ENCODE peak calls at places on chromosomes 13 and 19, in ten cellular contexts. X, S, B, V, H, P, M, I, G and F are unnamed samples. For H3K4me1, the result is how much of the 10 kb centered on the place peaks cover.

GRCh38 chr13:104565888-104566287 is 1499.7 kb upstream of the SLC10A2 start:
- DNase-seq in G (no peak), M (no peak), H (no peak), V (no peak), P (no peak), X (no peak), B (no peak), S (no peak), I (no peak), F (no peak)

GRCh38 chr13:64758520-64758919 is 2471.6 kb downstream of the PCDH9 start:
- DNase-seq in H (no peak), M (peak), X (no peak), I (peak), G (peak), B (no peak), V (no peak), S (no peak), P (no peak), F (no peak)

GRCh38 chr13:86174632-86175031 is 375.4 kb upstream of the SLITRK6 start:
- DNase-seq in S (no peak), P (peak), V (no peak), G (no peak), M (peak), X (peak), H (no peak), I (peak), B (no peak), F (no peak)

GRCh38 chr19:15173746-15174404 is 26.9 kb downstream of the NOTCH3 start:
- DNase-seq in S (no peak), X (peak), B (no peak), I (peak), M (peak), V (no peak), G (no peak), H (no peak), P (peak), F (peak)

GRCh38 chr13:27359203-27359821 is 65.1 kb upstream of the GTF3A start:
- DNase-seq in X (peak), G (peak), V (peak), P (peak), H (peak), I (peak), M (peak), S (peak), B (peak), F (peak)

GRCh38 chr13:112136095-112136494 is 69.1 kb downstream of the SOX1 start:
- DNase-seq in P (no peak), V (no peak), H (no peak), B (no peak), M (no peak), S (no peak), G (no peak), X (no peak), I (no peak), F (no peak)

GRCh38 chr13:95296326-95296939 is 4.8 kb downstream of the ABCC4 start:
- DNase-seq in B (peak), H (no peak), I (peak), S (peak), P (peak), G (peak), X (no peak), V (no peak), M (peak), F (peak)

GRCh38 chr19:46716013-46716671 is 772 bp downstream of the PRKD2 start:
- DNase-seq in M (peak), G (peak), P (no peak), X (no peak), B (peak), V (no peak), H (peak), S (no peak), I (peak), F (peak)

GRCh38 chr19:51398096-51398704 is 7.8 kb upstream of the C19orf84 start:
- DNase-seq in X (peak), G (peak), B (peak), S (peak), M (peak), H (no peak), V (no peak), P (peak), I (peak), F (peak)

GRCh38 chr13:27621116-27621365 is 651 bp upstream of the POLR1D start:
- DNase-seq in H (no peak), B (no peak), V (no peak), G (no peak), M (no peak), P (no peak), I (no peak), X (no peak), S (peak), F (no peak)

GRCh38 chr19:11662278-11662677 is 65.0 kb downstream of the ZNF627 start:
- DNase-seq in P (no peak), H (no peak), X (no peak), V (no peak), M (no peak), I (peak), S (no peak), B (no peak), G (no peak), F (no peak)

GRCh38 chr19:49767380-49767779 is 579 bp downstream of the AP2A1 start:
- DNase-seq in X (no peak), I (peak), H (no peak), B (no peak), M (peak), S (peak), G (peak), V (no peak), P (no peak), F (peak)

GRCh38 chr13:40472427-40473220 is 193.8 kb downstream of the FOXO1 start:
- DNase-seq in G (no peak), B (no peak), P (no peak), I (no peak), V (no peak), H (no peak), M (no peak), S (no peak), X (no peak), F (no peak)

GRCh38 chr13:43129511-43130130 is 106.2 kb downstream of the DNAJC15 start:
- DNase-seq in P (no peak), S (no peak), M (no peak), X (no peak), H (no peak), V (no peak), I (no peak), G (no peak), B (no peak), F (no peak)

GRCh38 chr19:51421229-51422052 is 4.0 kb upstream of the SIGLEC10 start:
- DNase-seq in V (no peak), H (no peak), I (peak), B (no peak), M (peak), S (no peak), P (no peak), X (no peak), G (peak), F (no peak)

GRCh38 chr13:52127783-52128702 is 830 bp downstream of the NEK5 start:
- DNase-seq in V (peak), H (peak), P (peak), B (peak), M (peak), X (peak), G (peak), I (peak), S (peak), F (peak)

GRCh38 chr13:45850020-45850613 is 1.4 kb downstream of the SIAH3 start:
- DNase-seq in I (peak), X (no peak), V (no peak), S (no peak), B (no peak), G (peak), M (peak), H (no peak), P (no peak), F (no peak)

GRCh38 chr13:45863716-45864590 is 12.4 kb upstream of the SIAH3 start:
- DNase-seq in B (no peak), V (no peak), H (no peak), S (no peak), M (peak), P (no peak), G (peak), X (no peak), I (peak), F (no peak)

GRCh38 chr13:30113983-30114491 is 193.3 kb downstream of the KATNAL1 start:
- DNase-seq in G (peak), P (no peak), S (no peak), X (no peak), H (no peak), B (no peak), M (peak), I (peak), V (no peak), F (no peak)

GRCh38 chr19:43467730-43468129 is 2.3 kb upstream of the LYPD3 start:
- DNase-seq in P (peak), X (peak), S (peak), I (no peak), V (no peak), M (no peak), H (peak), B (no peak), G (no peak), F (peak)

GRCh38 chr19:10230155-10230903 is 802 bp downstream of the S1PR2 start:
- DNase-seq in H (peak), I (peak), P (no peak), S (no peak), X (peak), V (peak), B (no peak), G (peak), M (peak), F (peak)

GRCh38 chr13:59112375-59112774 is 1051.4 kb downstream of the DIAPH3 start:
- DNase-seq in S (peak), B (no peak), P (peak), I (no peak), H (no peak), M (peak), X (peak), G (peak), V (no peak), F (peak)

GRCh38 chr19:42132030-42132628 is at the start of gene POU2F2:
- DNase-seq in S (no peak), X (no peak), B (no peak), M (peak), V (no peak), H (no peak), P (no peak), I (peak), G (peak), F (peak)

GRCh38 chr13:27918041-27918917 is 1.5 kb upstream of the PDX1 start:
- DNase-seq in H (no peak), X (no peak), G (peak), V (peak), B (no peak), P (no peak), M (no peak), I (peak), S (no peak), F (peak)

GRCh38 chr13:97241761-97242160 is 19.6 kb downstream of the MBNL2 start:
- DNase-seq in X (no peak), I (no peak), V (no peak), S (peak), B (no peak), P (no peak), G (no peak), H (no peak), M (no peak), F (no peak)
- H3K4me1 ChIP-seq in X (under half), I (under half), V (under half), S (half or more), B (half or more), P (under half), G (under half), H (under half), M (under half), F (under half)

GRCh38 chr19:33404916-33405315 is 31.4 kb downstream of the CEBPG start:
- DNase-seq in S (no peak), M (no peak), V (no peak), X (no peak), G (no peak), B (no peak), H (no peak), I (no peak), P (no peak), F (peak)
- H3K4me2 ChIP-seq in S (no peak), M (no peak), V (no peak), X (no peak), G (no peak), B (no peak), H (no peak), I (no peak), P (no peak), F (no peak)

DNA sequence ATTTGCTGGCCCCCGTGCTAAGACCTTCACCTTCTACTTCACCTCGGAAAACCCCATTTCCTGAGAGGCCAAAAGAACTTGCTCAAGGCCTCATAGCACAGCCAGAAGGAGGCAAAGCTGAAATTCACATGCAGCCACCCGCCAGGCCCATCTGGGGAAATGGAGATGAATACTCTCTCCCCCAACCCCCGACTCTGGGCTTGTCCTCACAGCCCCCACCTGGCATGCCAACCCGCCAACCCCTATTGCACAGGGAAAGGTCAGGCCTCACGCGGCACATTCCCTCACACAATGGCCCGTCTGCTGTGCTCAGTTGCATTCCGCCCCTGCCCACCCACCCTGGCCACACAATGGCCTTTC is 3.2 kb downstream of the PRX start:
- DNase-seq in G (peak), H (no peak), X (no peak), M (no peak), B (no peak), V (no peak), I (peak), P (no peak), S (no peak), F (peak)
- H3K4me1 ChIP-seq in G (under half), H (under half), X (under half), M (under half), B (under half), V (under half), I (under half), P (under half), S (under half), F (under half)

GRCh38 chr13:97256343-97256783 is 34.2 kb downstream of the MBNL2 start:
- DNase-seq in B (peak), M (peak), G (no peak), I (no peak), X (peak), H (peak), P (peak), S (peak), V (no peak), F (peak)

GRCh38 chr13:97258801-97259200 is 36.7 kb downstream of the MBNL2 start:
- DNase-seq in X (no peak), P (no peak), V (no peak), M (peak), I (no peak), H (no peak), B (no peak), G (no peak), S (no peak), F (no peak)

GRCh38 chr13:97257228-97257755 is 35.2 kb downstream of the MBNL2 start:
- DNase-seq in X (no peak), S (no peak), H (peak), P (peak), B (no peak), G (no peak), I (no peak), V (no peak), M (no peak), F (no peak)

GRCh38 chr13:97259787-97260641 is 37.9 kb downstream of the MBNL2 start:
- DNase-seq in S (peak), M (peak), X (peak), V (no peak), H (peak), I (no peak), B (peak), G (no peak), P (peak), F (peak)

DNA sequence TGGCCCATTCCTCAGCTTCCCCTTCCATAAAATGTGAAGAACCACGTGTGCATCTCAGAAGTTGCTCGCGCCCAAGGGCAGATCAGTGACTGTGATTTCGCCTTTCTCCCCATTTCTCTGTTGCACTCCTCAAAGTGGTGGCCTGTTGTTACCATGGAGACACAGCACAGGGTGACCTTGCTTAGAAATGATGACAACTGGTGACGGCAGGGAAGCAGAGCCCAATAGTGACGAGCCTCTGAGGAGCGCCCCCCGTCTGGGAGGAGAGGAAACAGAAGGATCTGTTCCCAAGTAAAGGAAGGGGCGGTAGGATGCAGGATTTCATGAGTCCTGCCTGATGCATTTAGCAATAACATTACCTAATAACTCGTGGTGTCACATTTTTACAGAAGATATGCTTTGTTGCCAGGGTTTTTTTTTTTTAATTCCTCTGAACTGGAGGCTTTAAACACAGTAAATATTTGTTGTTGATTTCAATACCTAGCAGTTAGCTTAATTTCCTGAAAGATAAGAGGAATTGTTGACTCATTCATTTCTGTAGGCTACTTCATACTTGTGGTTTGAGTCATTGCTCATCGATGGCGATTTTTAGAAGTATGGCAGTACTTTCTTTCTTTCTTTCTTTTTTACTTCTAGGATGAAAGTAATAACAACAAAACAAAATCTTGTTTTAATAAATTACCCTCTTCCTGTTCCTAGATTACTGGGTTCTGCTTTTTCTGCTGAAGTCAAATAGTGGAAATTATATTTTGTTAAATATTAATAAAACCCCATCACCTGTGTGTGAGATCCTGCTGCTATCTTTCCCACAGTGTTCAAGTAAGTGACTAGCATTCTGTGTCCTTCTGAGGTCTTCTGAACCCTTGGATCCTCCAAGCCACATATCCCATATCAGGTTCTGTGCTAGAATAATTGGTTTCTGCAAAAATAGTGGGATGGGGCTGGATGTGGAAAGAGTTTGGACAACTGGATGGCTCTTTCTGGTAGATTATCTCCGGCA is 36.0 kb downstream of the MBNL2 start:
- DNase-seq in P (peak), H (peak), X (peak), I (peak), M (peak), B (peak), V (no peak), G (peak), S (peak), F (peak)
- H3K4me2 ChIP-seq in P (peak), H (peak), X (peak), I (peak), M (no peak), B (peak), V (no peak), G (no peak), S (peak), F (peak)

GRCh38 chr13:32537580-32538233 is 888 bp downstream of the N4BP2L2 start:
- DNase-seq in P (no peak), H (no peak), B (no peak), S (peak), G (no peak), V (no peak), X (peak), I (peak), M (peak), F (peak)
- H3K4me1 ChIP-seq in P (under half), H (under half), B (under half), S (under half), G (under half), V (under half), X (under half), I (under half), M (under half), F (under half)

GRCh38 chr19:1862068-1862423 is 1.3 kb downstream of the KLF16 start:
- DNase-seq in B (no peak), H (no peak), V (no peak), P (no peak), M (no peak), X (no peak), S (no peak), G (peak), I (no peak), F (peak)
- H3K4me2 ChIP-seq in B (peak), H (peak), V (peak), P (peak), M (peak), X (peak), S (peak), G (peak), I (peak), F (peak)

GRCh38 chr19:1267441-1268391 is 1.4 kb upstream of the CIRBP start:
- DNase-seq in H (no peak), B (no peak), P (no peak), S (no peak), I (no peak), V (no peak), M (no peak), G (peak), X (no peak), F (no peak)
- H3K4me1 ChIP-seq in H (under half), B (half or more), P (half or more), S (under half), I (under half), V (half or more), M (under half), G (half or more), X (under half), F (half or more)